ENCODE peak calls at places on chromosomes 16 and 17, in five cellular contexts. One of them, this sample, is unnamed.

GRCh38 chr17:29931253-29931932 is 1.4 kb upstream of the SSH2 start:
- DNase-seq in tibial nerve: peak
- DNase-seq in stomach: peak
- DNase-seq in body of pancreas: peak
- DNase-seq in NB4: peak
- DNase-seq in this sample: peak

GRCh38 chr16:68022278-68022727 is 729 bp downstream of the DDX28 start:
- DNase-seq in tibial nerve: no peak
- DNase-seq in NB4: no peak
- DNase-seq in body of pancreas: no peak
- DNase-seq in stomach: no peak
- DNase-seq in this sample: no peak

GRCh38 chr17:33200587-33200986 is 92.5 kb downstream of the ASIC2 start:
- DNase-seq in tibial nerve: no peak
- DNase-seq in body of pancreas: no peak
- DNase-seq in NB4: peak
- DNase-seq in stomach: no peak
- DNase-seq in this sample: no peak

GRCh38 chr16:48155926-48156789 is at the start of gene ABCC12:
- DNase-seq in tibial nerve: no peak
- DNase-seq in NB4: no peak
- DNase-seq in stomach: no peak
- DNase-seq in body of pancreas: no peak
- DNase-seq in this sample: peak

GRCh38 chr16:97822-98221 is 19.8 kb downstream of the MPG start:
- DNase-seq in stomach: no peak
- DNase-seq in tibial nerve: no peak
- DNase-seq in NB4: no peak
- DNase-seq in body of pancreas: no peak
- DNase-seq in this sample: no peak

GRCh38 chr16:83977056-83977815 is 9.2 kb downstream of the NECAB2 start:
- DNase-seq in body of pancreas: no peak
- DNase-seq in tibial nerve: no peak
- DNase-seq in stomach: no peak
- DNase-seq in NB4: no peak
- DNase-seq in this sample: no peak

GRCh38 chr16:77744136-77744535 is 21.8 kb downstream of the NUDT7 start:
- DNase-seq in stomach: no peak
- DNase-seq in body of pancreas: no peak
- DNase-seq in NB4: no peak
- DNase-seq in tibial nerve: no peak
- DNase-seq in this sample: no peak

GRCh38 chr17:17722081-17722905 is 41.0 kb downstream of the RAI1 start:
- DNase-seq in body of pancreas: no peak
- DNase-seq in tibial nerve: no peak
- DNase-seq in NB4: no peak
- DNase-seq in stomach: no peak
- DNase-seq in this sample: no peak

GRCh38 chr17:49858796-49859195 is 10.9 kb upstream of the TAC4 start:
- DNase-seq in body of pancreas: no peak
- DNase-seq in NB4: no peak
- DNase-seq in stomach: no peak
- DNase-seq in tibial nerve: no peak
- DNase-seq in this sample: no peak

GRCh38 chr16:77636615-77637014 is 85.7 kb upstream of the NUDT7 start:
- DNase-seq in body of pancreas: no peak
- DNase-seq in stomach: no peak
- DNase-seq in NB4: no peak
- DNase-seq in tibial nerve: no peak
- DNase-seq in this sample: no peak

DNA sequence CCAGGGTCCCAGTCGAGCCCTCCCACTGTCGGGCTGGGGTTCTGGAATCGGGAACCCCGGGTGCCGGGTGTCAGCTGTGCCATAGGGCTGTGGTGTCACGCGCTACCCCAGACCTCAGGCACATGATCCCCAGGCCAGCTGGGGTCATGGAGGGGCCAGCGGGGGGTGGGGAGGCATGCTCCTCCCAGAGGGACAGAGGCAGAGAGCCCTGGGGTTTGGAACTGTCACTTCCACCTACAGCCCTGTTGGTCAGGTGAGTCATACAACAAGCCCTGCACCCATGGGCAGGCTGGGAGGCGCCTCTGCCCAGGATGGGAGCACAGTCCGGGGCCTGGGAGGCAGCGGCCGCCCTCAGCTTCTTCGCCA is 63.0 kb downstream of the BAIAP2 start:
- DNase-seq in stomach: no peak
- DNase-seq in body of pancreas: no peak
- DNase-seq in tibial nerve: no peak
- DNase-seq in NB4: peak
- DNase-seq in this sample: peak
- H3K4me3 ChIP-seq in stomach: no peak
- H3K4me3 ChIP-seq in body of pancreas: no peak
- H3K4me3 ChIP-seq in tibial nerve: no peak
- H3K4me3 ChIP-seq in NB4: no peak
- H3K4me3 ChIP-seq in this sample: peak

GRCh38 chr17:60661489-60661888 is 16.2 kb upstream of the BCAS3 start:
- DNase-seq in tibial nerve: no peak
- DNase-seq in NB4: no peak
- DNase-seq in body of pancreas: no peak
- DNase-seq in stomach: no peak
- DNase-seq in this sample: no peak

GRCh38 chr17:60671482-60671881 is 6.2 kb upstream of the BCAS3 start:
- DNase-seq in tibial nerve: no peak
- DNase-seq in stomach: no peak
- DNase-seq in NB4: no peak
- DNase-seq in body of pancreas: no peak
- DNase-seq in this sample: no peak

GRCh38 chr17:60664022-60664421 is 13.6 kb upstream of the BCAS3 start:
- DNase-seq in body of pancreas: no peak
- DNase-seq in tibial nerve: no peak
- DNase-seq in NB4: no peak
- DNase-seq in stomach: no peak
- DNase-seq in this sample: no peak

GRCh38 chr17:60665602-60666001 is 12.0 kb upstream of the BCAS3 start:
- DNase-seq in stomach: no peak
- DNase-seq in NB4: peak
- DNase-seq in body of pancreas: no peak
- DNase-seq in tibial nerve: no peak
- DNase-seq in this sample: no peak
- TF ChIP-seq POLR2A in stomach: no peak
- TF ChIP-seq POLR2A in NB4: no peak
- TF ChIP-seq POLR2A in body of pancreas: no peak
- TF ChIP-seq POLR2A in tibial nerve: no peak
- TF ChIP-seq POLR2A in this sample: no peak

GRCh38 chr17:59828478-59828760 is 64.3 kb downstream of the TUBD1 start:
- DNase-seq in NB4: no peak
- DNase-seq in stomach: no peak
- DNase-seq in body of pancreas: no peak
- DNase-seq in tibial nerve: no peak
- DNase-seq in this sample: no peak

GRCh38 chr17:59826741-59827453 is 65.8 kb downstream of the TUBD1 start:
- DNase-seq in stomach: no peak
- DNase-seq in body of pancreas: no peak
- DNase-seq in tibial nerve: no peak
- DNase-seq in NB4: no peak
- DNase-seq in this sample: no peak

GRCh38 chr17:59829217-59830006 is 63.3 kb downstream of the TUBD1 start:
- DNase-seq in body of pancreas: no peak
- DNase-seq in tibial nerve: no peak
- DNase-seq in stomach: no peak
- DNase-seq in NB4: peak
- DNase-seq in this sample: no peak

GRCh38 chr17:59825533-59826316 is 67.0 kb downstream of the TUBD1 start:
- DNase-seq in stomach: no peak
- DNase-seq in NB4: no peak
- DNase-seq in tibial nerve: peak
- DNase-seq in body of pancreas: no peak
- DNase-seq in this sample: no peak

DNA sequence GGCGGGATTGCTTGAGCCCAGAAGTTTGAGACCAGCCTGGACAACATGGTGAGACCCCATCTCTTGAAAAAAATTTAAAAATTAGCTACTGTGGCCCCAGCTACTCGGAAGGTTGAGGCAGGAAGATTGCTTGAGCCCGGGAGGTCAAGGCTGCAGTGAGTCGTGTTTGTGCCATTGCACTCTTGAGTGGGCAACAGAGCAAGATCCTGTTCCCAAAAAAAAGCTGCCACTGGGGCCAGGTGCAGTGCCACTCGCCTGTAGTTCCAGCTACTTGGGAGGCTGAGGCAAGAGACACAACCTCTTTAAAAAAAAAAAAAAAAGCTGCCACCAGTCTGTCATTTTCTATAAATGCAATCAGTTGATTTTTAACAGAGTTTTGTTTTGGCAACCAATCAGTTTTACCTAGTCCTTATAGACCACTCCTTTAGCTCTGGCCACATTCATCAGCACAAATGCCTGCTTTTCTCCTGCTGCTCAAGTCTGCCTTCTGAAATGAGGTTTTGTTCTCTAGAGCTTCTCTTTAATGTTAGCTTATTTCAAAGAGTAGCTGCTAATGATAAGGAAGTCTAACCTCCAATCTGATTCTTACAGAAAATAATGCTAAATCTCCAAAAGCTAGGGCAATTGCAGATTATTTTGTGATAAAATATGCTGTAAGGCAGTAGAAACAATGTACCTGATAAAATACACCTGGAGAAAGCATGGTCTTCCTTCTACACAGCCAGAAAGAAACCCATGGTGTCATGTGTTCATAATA is 64.8 kb downstream of the TUBD1 start:
- DNase-seq in body of pancreas: no peak
- DNase-seq in stomach: no peak
- DNase-seq in NB4: peak
- DNase-seq in tibial nerve: no peak
- DNase-seq in this sample: no peak
- H3K4me3 ChIP-seq in body of pancreas: no peak
- H3K4me3 ChIP-seq in stomach: no peak
- H3K4me3 ChIP-seq in NB4: peak
- H3K4me3 ChIP-seq in tibial nerve: no peak
- H3K4me3 ChIP-seq in this sample: no peak

DNA sequence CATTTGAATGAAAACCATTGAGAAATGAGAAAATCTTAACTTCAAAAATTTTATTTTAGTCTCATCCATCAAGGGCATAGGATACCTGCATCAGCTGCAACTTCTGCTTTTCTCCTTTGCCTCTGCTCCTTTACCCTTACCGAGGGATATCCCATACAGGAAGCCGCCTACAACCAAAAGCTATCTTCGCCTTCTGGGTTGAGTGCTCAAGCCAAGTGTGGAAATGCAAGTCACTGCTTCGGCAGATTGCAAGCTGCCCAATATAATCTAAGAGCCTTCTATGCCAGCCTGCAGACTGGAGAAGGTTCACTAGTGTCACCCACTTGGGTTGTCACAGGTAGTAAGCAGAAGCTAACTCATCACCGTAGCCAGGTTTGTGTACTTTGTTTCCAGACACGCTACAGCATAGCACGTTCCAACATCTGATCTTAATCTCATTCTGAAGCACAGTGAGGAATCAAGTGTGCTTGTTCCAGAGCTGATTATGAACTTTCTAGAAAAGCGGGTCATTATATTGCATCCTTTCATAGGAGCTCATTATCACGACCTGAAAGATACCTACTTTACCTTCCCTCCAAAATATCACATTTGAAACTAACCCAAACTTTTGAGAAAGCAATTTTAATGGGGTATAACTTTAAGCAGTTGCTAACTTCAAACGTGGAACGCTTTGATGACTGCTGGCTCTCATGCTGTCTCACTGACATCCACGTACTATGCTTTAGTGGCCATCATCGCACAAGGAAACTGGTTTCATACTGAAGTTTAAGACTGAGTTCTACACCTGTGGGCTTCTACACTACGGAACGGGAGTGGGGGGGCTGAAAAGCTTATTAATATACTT is 8.0 kb upstream of the UNK start:
- DNase-seq in tibial nerve: no peak
- DNase-seq in stomach: no peak
- DNase-seq in body of pancreas: peak
- DNase-seq in NB4: peak
- DNase-seq in this sample: no peak
- TF ChIP-seq POLR2A in tibial nerve: no peak
- TF ChIP-seq POLR2A in stomach: no peak
- TF ChIP-seq POLR2A in body of pancreas: no peak
- TF ChIP-seq POLR2A in NB4: peak
- TF ChIP-seq POLR2A in this sample: no peak

GRCh38 chr16:10831899-10832886 is 13.6 kb upstream of the TVP23A start:
- DNase-seq in body of pancreas: no peak
- DNase-seq in NB4: no peak
- DNase-seq in stomach: no peak
- DNase-seq in tibial nerve: peak
- DNase-seq in this sample: peak
- H3K4me3 ChIP-seq in body of pancreas: no peak
- H3K4me3 ChIP-seq in NB4: no peak
- H3K4me3 ChIP-seq in stomach: no peak
- H3K4me3 ChIP-seq in tibial nerve: no peak
- H3K4me3 ChIP-seq in this sample: no peak

This sample was measured in upper lobe of left lung.